ENCODE peak calls at places on chromosomes 13 and 19, in ten cellular contexts. T is progenitor cell of endocrine pancreas; X is activated T-cell treated with anti-CD3 and anti-CD28 coated beads, Interleukin-2, amount 50 U/mL, for 4 hours; N is HCEC 1CT; U is hepatic stellate cell; M is Caco-2; O is HuH-7.5; W is kidney; Q is amniotic epithelial cell; H is SK-N-SH. Z is an unnamed sample.

GRCh38 chr19:38362076-38362945 is 12.1 kb upstream of the PSMD8 start:
- DNase-seq in T (peak), X (peak), N (peak), U (peak), M (peak), O (no peak), W (peak), Q (peak), H (peak), Z (peak)

GRCh38 chr13:98214008-98214643 is 37.1 kb upstream of the RNF113B start:
- DNase-seq in T (no peak), X (no peak), N (peak), U (peak), M (no peak), O (no peak), W (no peak), Q (peak), H (no peak), Z (no peak)

GRCh38 chr19:5102520-5102919 is 133.6 kb downstream of the KDM4B start:
- DNase-seq in T (no peak), X (no peak), N (no peak), U (no peak), M (no peak), O (no peak), W (no peak), Q (no peak), H (no peak), Z (no peak)

GRCh38 chr19:5445667-5446066 is 9.6 kb upstream of the ZNRF4 start:
- DNase-seq in T (no peak), X (no peak), N (no peak), U (no peak), M (no peak), O (no peak), W (no peak), Q (peak), H (no peak), Z (no peak)

GRCh38 chr19:46176116-46176860 is 28.2 kb downstream of the IGFL2 start:
- DNase-seq in T (no peak), X (no peak), N (no peak), U (no peak), M (no peak), O (no peak), W (no peak), Q (no peak), H (no peak), Z (no peak)

GRCh38 chr13:110467516-110467915 is 94.0 kb downstream of the RAB20 start:
- DNase-seq in T (no peak), X (no peak), N (no peak), U (no peak), M (no peak), O (no peak), W (peak), Q (no peak), H (no peak), Z (no peak)

GRCh38 chr13:32849369-32849768 is 166.9 kb upstream of the KL start:
- DNase-seq in T (no peak), X (no peak), N (no peak), U (no peak), M (no peak), O (no peak), W (no peak), Q (no peak), H (no peak), Z (no peak)

GRCh38 chr13:113667771-113668490 is 912 bp downstream of the GRK1 start:
- DNase-seq in T (no peak), X (no peak), N (no peak), U (no peak), M (no peak), O (no peak), W (peak), Q (no peak), H (no peak), Z (no peak)

GRCh38 chr19:8806661-8807060 is 25.4 kb downstream of the ZNF558 start:
- DNase-seq in T (no peak), X (no peak), N (no peak), U (no peak), M (no peak), O (no peak), W (no peak), Q (peak), H (no peak), Z (no peak)

GRCh38 chr19:4583961-4584669 is 24.6 kb upstream of the SEMA6B start:
- DNase-seq in T (no peak), X (no peak), N (no peak), U (no peak), M (peak), O (peak), W (peak), Q (no peak), H (peak), Z (no peak)

GRCh38 chr19:38229585-38230073 is 5.6 kb upstream of the DPF1 start:
- DNase-seq in T (peak), X (peak), N (peak), U (peak), M (peak), O (peak), W (no peak), Q (peak), H (peak), Z (no peak)

GRCh38 chr13:25761041-25761440 is 290.8 kb downstream of the SHISA2 start:
- DNase-seq in T (no peak), X (no peak), N (no peak), U (no peak), M (no peak), O (no peak), W (no peak), Q (no peak), H (no peak), Z (no peak)

GRCh38 chr13:27001705-27002104 is 169.9 kb downstream of the USP12 start:
- DNase-seq in T (no peak), X (no peak), N (no peak), U (no peak), M (peak), O (no peak), W (no peak), Q (no peak), H (no peak), Z (no peak)

GRCh38 chr13:33744589-33745369 is 73.2 kb upstream of the RFC3 start:
- DNase-seq in T (no peak), X (no peak), N (peak), U (no peak), M (no peak), O (no peak), W (no peak), Q (no peak), H (no peak), Z (no peak)

GRCh38 chr13:32737111-32737571 is 150.9 kb downstream of the PDS5B start:
- DNase-seq in T (no peak), X (no peak), N (peak), U (no peak), M (no peak), O (no peak), W (no peak), Q (peak), H (no peak), Z (no peak)

GRCh38 chr19:7533281-7533819 is 2.2 kb upstream of the PNPLA6 start:
- DNase-seq in T (no peak), X (no peak), N (peak), U (peak), M (no peak), O (no peak), W (peak), Q (peak), H (no peak), Z (peak)

GRCh38 chr13:99698010-99698815 is 196.9 kb downstream of the TM9SF2 start:
- DNase-seq in T (no peak), X (no peak), N (no peak), U (no peak), M (no peak), O (no peak), W (no peak), Q (no peak), H (no peak), Z (no peak)

GRCh38 chr19:28889941-28890645 is 322.9 kb downstream of the UQCRFS1 start:
- DNase-seq in T (no peak), X (no peak), N (no peak), U (no peak), M (no peak), O (no peak), W (no peak), Q (no peak), H (no peak), Z (no peak)

GRCh38 chr19:15197275-15198005 is 3.4 kb downstream of the NOTCH3 start:
- DNase-seq in T (no peak), X (no peak), N (no peak), U (no peak), M (no peak), O (no peak), W (no peak), Q (no peak), H (peak), Z (no peak)

GRCh38 chr19:48396871-48397176 is 3.4 kb downstream of the GRIN2D start:
- DNase-seq in T (no peak), X (no peak), N (no peak), U (no peak), M (no peak), O (no peak), W (no peak), Q (no peak), H (no peak), Z (no peak)

GRCh38 chr19:49801966-49802661 is 11.0 kb downstream of the FUZ start:
- DNase-seq in T (no peak), X (no peak), N (peak), U (peak), M (peak), O (no peak), W (peak), Q (peak), H (peak), Z (peak)

GRCh38 chr13:101417043-101417406 is 717 bp upstream of the NALCN start:
- DNase-seq in T (no peak), X (no peak), N (peak), U (peak), M (no peak), O (no peak), W (no peak), Q (peak), H (peak), Z (no peak)

GRCh38 chr19:13089139-13089856 is 13.4 kb downstream of the LYL1 start:
- DNase-seq in T (no peak), X (no peak), N (no peak), U (peak), M (peak), O (peak), W (no peak), Q (no peak), H (peak), Z (no peak)

GRCh38 chr19:28908941-28909340 is 304.0 kb downstream of the UQCRFS1 start:
- DNase-seq in T (no peak), X (no peak), N (no peak), U (no peak), M (no peak), O (no peak), W (no peak), Q (no peak), H (no peak), Z (no peak)

GRCh38 chr13:114002009-114002544 is 28.2 kb upstream of the C13orf46 start:
- DNase-seq in T (no peak), X (no peak), N (no peak), U (no peak), M (no peak), O (no peak), W (peak), Q (peak), H (no peak), Z (no peak)

GRCh38 chr13:25112856-25113255 is 16.9 kb downstream of the PABPC3 start:
- DNase-seq in T (no peak), X (no peak), N (no peak), U (no peak), M (no peak), O (no peak), W (no peak), Q (no peak), H (no peak), Z (no peak)

GRCh38 chr13:104365430-104365829 is 1299.2 kb upstream of the SLC10A2 start:
- DNase-seq in T (no peak), X (no peak), N (no peak), U (no peak), M (no peak), O (no peak), W (no peak), Q (no peak), H (no peak), Z (no peak)

GRCh38 chr19:16861875-16862274 is 26.9 kb upstream of the F2RL3 start:
- DNase-seq in T (no peak), X (no peak), N (no peak), U (no peak), M (no peak), O (no peak), W (no peak), Q (peak), H (no peak), Z (no peak)

GRCh38 chr19:48506138-48506733 is 5.4 kb downstream of the LMTK3 start:
- DNase-seq in T (no peak), X (no peak), N (peak), U (no peak), M (peak), O (peak), W (no peak), Q (peak), H (peak), Z (no peak)

GRCh38 chr19:1125601-1126533 is 22.1 kb downstream of the GPX4 start:
- DNase-seq in T (no peak), X (no peak), N (no peak), U (no peak), M (no peak), O (no peak), W (no peak), Q (peak), H (no peak), Z (no peak)

GRCh38 chr13:40439928-40440327 is 226.5 kb downstream of the FOXO1 start:
- DNase-seq in T (no peak), X (no peak), N (no peak), U (peak), M (no peak), O (no peak), W (no peak), Q (no peak), H (no peak), Z (no peak)